ENCODE peak calls at places on chromosomes 7 and 10, in ten cellular contexts. I is GM04504, O is choroid plexus epithelial cell, A is posterior cingulate gyrus, J is aorta, D is AML-193, S is amygdala, Z is substantia nigra, T is NCI-H524, U is IMR-90. G is an unnamed sample.

GRCh38 chr10:113084031-113084430 is 134.0 kb downstream of the TCF7L2 start:
- DNase-seq in U (peak), S (no peak), T (no peak), A (no peak), Z (no peak), I (no peak), O (peak), D (no peak), J (no peak), G (no peak)

GRCh38 chr10:46272863-46273415 is 13.9 kb upstream of the ANTXRL start:
- DNase-seq in A (no peak), D (no peak), S (no peak), T (no peak), U (no peak), O (no peak), J (no peak), I (no peak), Z (no peak), G (no peak)

GRCh38 chr10:124217906-124218769 is 124.7 kb upstream of the CHST15 start:
- DNase-seq in U (no peak), A (no peak), J (no peak), D (no peak), S (no peak), I (no peak), O (no peak), Z (no peak), T (peak), G (peak)

GRCh38 chr7:63925262-63925625 is 73.4 kb upstream of the ZNF722 start:
- DNase-seq in I (no peak), D (peak), U (no peak), O (no peak), Z (no peak), T (peak), S (no peak), J (no peak), A (no peak), G (no peak)

GRCh38 chr10:69217119-69217754 is 2.9 kb upstream of the HKDC1 start:
- DNase-seq in U (peak), I (peak), J (no peak), D (no peak), O (peak), T (no peak), A (no peak), S (no peak), Z (no peak), G (peak)

GRCh38 chr10:68105820-68106219 is 3.5 kb upstream of the MYPN start:
- DNase-seq in U (peak), D (no peak), A (no peak), T (peak), O (peak), I (peak), S (no peak), Z (no peak), J (no peak), G (peak)

GRCh38 chr7:103031781-103032180 is 42.8 kb downstream of the FBXL13 start:
- DNase-seq in Z (no peak), I (no peak), O (no peak), T (no peak), J (no peak), D (no peak), U (peak), A (no peak), S (no peak), G (no peak)

GRCh38 chr7:135911091-135911490 is 66.1 kb downstream of the MTPN start:
- DNase-seq in T (peak), U (no peak), I (no peak), J (no peak), A (no peak), D (no peak), S (no peak), O (no peak), Z (no peak), G (no peak)

GRCh38 chr10:53624722-53625121 is 852.1 kb upstream of the MBL2 start:
- DNase-seq in U (no peak), T (no peak), D (no peak), S (no peak), J (no peak), A (no peak), Z (no peak), O (no peak), I (no peak), G (no peak)

GRCh38 chr7:82250598-82250997 is 193.0 kb downstream of the CACNA2D1 start:
- DNase-seq in O (no peak), U (no peak), I (no peak), A (no peak), Z (no peak), T (no peak), J (no peak), D (no peak), S (no peak), G (peak)

GRCh38 chr7:122485841-122486240 is 181.3 kb upstream of the FEZF1 start:
- DNase-seq in T (no peak), I (peak), U (no peak), Z (no peak), A (no peak), O (peak), J (no peak), S (no peak), D (no peak), G (peak)